ENCODE peak calls at places on chromosomes 13 and 19, in nine cellular contexts. G, S, I, F, T, O, W, J and Y are unnamed samples.
A peak's percentile ranks its signal among the peaks of the same experiment; 100 is the strongest.

GRCh38 chr13:88649855-88650254 is 978.7 kb downstream of the SLITRK5 start:
- DNase-seq in T (no peak), I (no peak), J (no peak), O (no peak), F (no peak), G (no peak), S (no peak), W (no peak), Y (no peak)

GRCh38 chr13:44819245-44819644 is 170.0 kb downstream of the NUFIP1 start:
- DNase-seq in T (no peak), W (no peak), J (no peak), I (no peak), F (no peak), O (no peak), S (peak; percentile 58), G (no peak), Y (no peak)

GRCh38 chr13:112434032-112434431 is 57.9 kb downstream of the SPACA7 start:
- DNase-seq in S (no peak), F (no peak), T (no peak), I (no peak), W (no peak), J (no peak), G (no peak), O (no peak), Y (no peak)

GRCh38 chr13:113969311-113969972 is 4.4 kb downstream of the C13orf46 start:
- DNase-seq in T (no peak), O (no peak), F (no peak), S (no peak), J (no peak), I (peak; percentile 9), W (peak; percentile 6), G (peak; percentile 7), Y (no peak)

GRCh38 chr13:98173431-98173921 is 3.6 kb downstream of the RNF113B start:
- DNase-seq in I (no peak), O (peak; percentile 28), G (peak; percentile 47), J (peak; percentile 29), F (no peak), T (no peak), W (peak; percentile 38), S (no peak), Y (no peak)

GRCh38 chr19:3062165-3063105 is at the start of gene TLE5:
- DNase-seq in S (no peak), O (peak; percentile 80), T (no peak), G (peak; percentile 79), J (peak; percentile 59), W (peak; percentile 73), I (no peak), F (no peak), Y (peak; percentile 95)

GRCh38 chr19:54320271-54320670 is 7.3 kb upstream of the LILRA5 start:
- DNase-seq in F (no peak), S (no peak), G (no peak), W (no peak), T (no peak), I (no peak), O (no peak), J (no peak), Y (no peak)

GRCh38 chr19:38228491-38229439 is 4.7 kb upstream of the DPF1 start:
- DNase-seq in G (no peak), T (no peak), J (no peak), F (no peak), I (no peak), W (no peak), S (no peak), O (peak; percentile 87), Y (peak; percentile 76)

GRCh38 chr19:39351537-39352037 is 9.4 kb downstream of the SAMD4B start:
- DNase-seq in J (no peak), O (no peak), W (no peak), S (no peak), T (no peak), G (no peak), F (peak; percentile 44), I (no peak), Y (no peak)

GRCh38 chr13:43697323-43697722 is 89.4 kb downstream of the ENOX1 start:
- DNase-seq in G (no peak), F (no peak), O (no peak), I (no peak), J (no peak), W (no peak), S (no peak), T (no peak), Y (no peak)

GRCh38 chr13:114063545-114064515 is 68.6 kb downstream of the RASA3 start:
- DNase-seq in F (no peak), T (no peak), O (peak; percentile 38), S (no peak), G (peak; percentile 58), J (no peak), W (peak; percentile 81), I (peak; percentile 46), Y (peak; percentile 80)

GRCh38 chr19:6721113-6721474 is 644 bp upstream of the C3 start:
- DNase-seq in T (no peak), S (no peak), F (no peak), J (no peak), I (no peak), O (no peak), W (no peak), G (no peak), Y (no peak)

GRCh38 chr13:28177327-28177726 is 39.0 kb downstream of the PAN3 start:
- DNase-seq in O (no peak), I (no peak), W (no peak), F (no peak), S (no peak), T (no peak), G (no peak), J (no peak), Y (no peak)

GRCh38 chr13:112892759-112893569 is 76.0 kb upstream of the MCF2L start:
- DNase-seq in F (no peak), I (no peak), T (no peak), O (peak; percentile 46), W (peak; percentile 24), S (no peak), J (no peak), G (no peak), Y (no peak)

GRCh38 chr19:42129399-42130253 is 2.6 kb downstream of the POU2F2 start:
- DNase-seq in T (no peak), W (no peak), S (no peak), G (no peak), I (no peak), F (peak; percentile 93), J (peak; percentile 24), O (no peak), Y (peak; percentile 38)

GRCh38 chr13:52452470-52452869 is 2.0 kb upstream of the VPS36 start:
- DNase-seq in W (no peak), S (no peak), F (no peak), O (no peak), J (no peak), G (no peak), T (no peak), I (no peak), Y (no peak)
- H3K4me3 ChIP-seq in W (no peak overlapping the region), S (no peak overlapping the region), F (no peak overlapping the region), O (no peak overlapping the region), J (no peak overlapping the region), G (no peak overlapping the region), T (no peak overlapping the region), I (no peak overlapping the region), Y (no peak overlapping the region)

DNA sequence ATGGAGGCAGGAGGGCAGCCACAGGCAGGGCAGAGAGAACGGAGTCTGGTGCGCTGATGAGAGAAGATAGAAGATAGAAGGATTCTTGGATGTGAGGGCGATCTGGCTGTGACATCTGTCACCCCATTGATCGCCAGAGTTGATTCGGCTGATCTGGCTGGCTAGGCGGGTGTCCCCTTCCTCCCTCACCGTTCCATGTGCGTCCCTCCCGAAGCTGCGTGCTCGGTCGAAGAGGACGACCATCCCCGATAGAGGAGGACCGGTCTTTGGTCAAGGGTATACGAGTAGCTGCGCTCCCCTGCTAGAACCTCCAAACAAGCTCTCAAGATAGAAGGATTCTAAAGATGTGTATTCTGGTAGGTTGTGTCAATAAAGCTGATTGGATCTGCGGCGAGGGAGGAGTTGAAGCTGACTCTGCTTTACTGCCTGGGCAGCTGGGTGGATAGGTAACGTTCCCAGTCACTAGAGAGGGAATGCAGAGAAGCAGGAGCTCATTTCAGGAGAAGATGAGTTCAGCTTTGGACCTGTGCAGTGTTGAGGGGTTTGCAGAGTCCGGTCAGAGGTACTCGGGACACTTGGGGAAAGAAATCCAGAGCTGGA is 5.1 kb downstream of the UBAC2 start:
- DNase-seq in G (no peak), F (no peak), J (no peak), I (no peak), W (no peak), S (no peak), O (no peak), T (no peak), Y (no peak)
- H3K4me1 ChIP-seq in G (peaks cover 1% of the 10 kb centered on the region), F (peaks cover 35% of the 10 kb centered on the region), J (peaks cover 8% of the 10 kb centered on the region), I (no peaks in the 10 kb centered on the region), W (peaks cover 35% of the 10 kb centered on the region), S (peaks cover 7% of the 10 kb centered on the region), O (peaks cover 3% of the 10 kb centered on the region), T (no peaks in the 10 kb centered on the region), Y (peaks cover 20% of the 10 kb centered on the region)

GRCh38 chr19:1177322-1178114 is 3.5 kb upstream of the SBNO2 start:
- DNase-seq in T (no peak), S (peak; percentile 70), F (no peak), W (no peak), J (no peak), O (no peak), I (no peak), G (peak; percentile 25), Y (peak; percentile 60)
- TF ChIP-seq CTCF in T (peak; percentile 5), S (no peak), F (no peak), W (no peak), J (no peak), O (no peak), I (no peak), G (no peak), Y (peak; percentile 14)

GRCh38 chr19:5184930-5185329 is 155.7 kb downstream of the PTPRS start:
- DNase-seq in S (no peak), O (no peak), T (no peak), F (no peak), I (no peak), J (no peak), W (no peak), G (no peak), Y (no peak)

GRCh38 chr19:5181331-5181730 is 159.3 kb downstream of the PTPRS start:
- DNase-seq in I (no peak), G (no peak), W (no peak), T (no peak), J (no peak), S (no peak), O (no peak), F (no peak), Y (no peak)

GRCh38 chr19:5182811-5183210 is 157.8 kb downstream of the PTPRS start:
- DNase-seq in S (no peak), G (no peak), F (no peak), I (no peak), T (no peak), J (no peak), W (no peak), O (no peak), Y (no peak)

GRCh38 chr19:5186293-5187050 is 154.1 kb downstream of the PTPRS start:
- DNase-seq in S (no peak), T (no peak), F (no peak), G (no peak), I (no peak), W (no peak), J (no peak), O (no peak), Y (no peak)

DNA sequence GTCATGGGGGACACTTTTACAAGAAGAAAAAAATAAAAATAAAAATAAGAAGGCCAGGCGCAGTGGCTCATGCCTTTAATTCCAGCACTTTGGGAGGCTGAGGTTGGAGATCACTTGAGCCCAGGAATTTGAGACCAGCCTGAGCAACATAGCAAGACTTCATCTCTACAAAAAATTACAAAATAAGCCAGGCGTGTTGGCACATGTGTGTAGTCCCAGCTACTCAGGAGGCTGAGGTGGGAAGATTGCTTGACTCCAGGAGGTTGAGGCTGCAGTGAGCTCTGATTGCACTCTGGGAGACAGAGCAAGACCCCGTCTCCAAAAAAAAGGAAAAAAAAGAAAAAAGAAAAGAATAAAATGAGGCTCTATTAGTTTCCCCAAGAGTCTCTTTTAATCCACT is 157.0 kb downstream of the PTPRS start:
- DNase-seq in O (no peak), W (no peak), S (no peak), F (no peak), I (no peak), G (no peak), J (no peak), T (no peak), Y (no peak)
- H3K4me3 ChIP-seq in O (no peak overlapping the region), W (no peak overlapping the region), S (no peak overlapping the region), F (no peak overlapping the region), I (no peak overlapping the region), G (no peak overlapping the region), J (no peak overlapping the region), T (no peak overlapping the region), Y (no peak overlapping the region)